ENCODE peak calls at places on chromosomes 11 and 22, in four cellular contexts. T is astrocyte of the spinal cord, B is GM13977, N is psoas muscle. L is an unnamed sample.

GRCh38 chr22:44362249-44363040 is 49.7 kb upstream of the SHISAL1 start:
- DNase-seq in B (no peak), T (no peak), N (peak), L (peak)

GRCh38 chr11:47373876-47374820 is 4.2 kb downstream of the SPI1 start:
- DNase-seq in B (peak), N (peak), T (peak), L (peak)

GRCh38 chr22:42915980-42916765 is 59.1 kb upstream of the ARFGAP3 start:
- DNase-seq in N (no peak), B (no peak), T (no peak), L (no peak)

GRCh38 chr22:46830001-46830715 is 67.7 kb downstream of the TBC1D22A start:
- DNase-seq in T (peak), B (no peak), N (peak), L (peak)

GRCh38 chr11:32838505-32839274 is 9.0 kb downstream of the PRRG4 start:
- DNase-seq in T (no peak), B (no peak), N (no peak), L (no peak)

GRCh38 chr11:71991494-71991893 is 7.2 kb upstream of the IL18BP start:
- DNase-seq in N (no peak), T (no peak), B (no peak), L (no peak)

GRCh38 chr11:95764267-95764898 is 25.2 kb downstream of the FAM76B start:
- DNase-seq in N (no peak), T (peak), B (peak), L (no peak)

GRCh38 chr22:33706100-33706499 is 214.2 kb downstream of the LARGE1 start:
- DNase-seq in B (no peak), N (no peak), T (no peak), L (no peak)

GRCh38 chr22:30296851-30297250 is 7.5 kb upstream of the CASTOR1 start:
- DNase-seq in N (peak), T (no peak), B (no peak), L (no peak)

GRCh38 chr11:101863361-101863760 is 51.4 kb upstream of the CEP126 start:
- DNase-seq in T (peak), N (no peak), B (no peak), L (no peak)

GRCh38 chr11:133228406-133229330 is 303.6 kb downstream of the OPCML start:
- DNase-seq in T (no peak), B (no peak), N (no peak), L (no peak)

GRCh38 chr11:91904792-91905785 is 319.5 kb upstream of the FAT3 start:
- DNase-seq in B (no peak), N (no peak), T (no peak), L (no peak)

GRCh38 chr11:74008373-74009229 is at the start of gene UCP3:
- DNase-seq in N (peak), B (no peak), T (no peak), L (peak)

GRCh38 chr11:119531091-119531490 is 108.1 kb upstream of the THY1 start:
- DNase-seq in B (no peak), N (no peak), T (no peak), L (no peak)

GRCh38 chr11:30006876-30007275 is 10.0 kb downstream of the KCNA4 start:
- DNase-seq in B (no peak), N (no peak), T (no peak), L (no peak)

GRCh38 chr11:44484211-44484610 is 81.3 kb upstream of the CD82 start:
- DNase-seq in N (no peak), B (peak), T (no peak), L (no peak)

GRCh38 chr11:19730373-19730772 is 17.7 kb downstream of the NAV2 start:
- DNase-seq in N (peak), B (no peak), T (no peak), L (peak)

GRCh38 chr22:33380789-33381530 is 322.8 kb upstream of the SYN3 start:
- DNase-seq in B (no peak), T (peak), N (no peak), L (no peak)

GRCh38 chr11:944711-945470 is 19.2 kb downstream of the AP2A2 start:
- DNase-seq in N (no peak), B (no peak), T (peak), L (no peak)

GRCh38 chr11:102926517-102926916 is 29.0 kb downstream of the MMP13 start:
- DNase-seq in B (no peak), T (no peak), N (no peak), L (no peak)

GRCh38 chr11:66221726-66222236 is 46.7 kb upstream of the RAB1B start:
- DNase-seq in B (peak), T (no peak), N (peak), L (peak)

GRCh38 chr11:13126430-13126829 is 117.3 kb downstream of the RASSF10 start:
- DNase-seq in B (no peak), N (no peak), T (peak), L (no peak)

GRCh38 chr11:118544010-118544646 is 13.1 kb downstream of the TMEM25 start:
- DNase-seq in N (no peak), B (no peak), T (no peak), L (peak)

GRCh38 chr22:20881231-20881630 is 22.4 kb downstream of the SNAP29 start:
- DNase-seq in N (no peak), B (no peak), T (no peak), L (no peak)

GRCh38 chr11:117934526-117935307 is 5.5 kb upstream of the TMPRSS13 start:
- DNase-seq in T (no peak), N (no peak), B (no peak), L (peak)

GRCh38 chr22:21816472-21816786 is 51.0 kb downstream of the MAPK1 start:
- DNase-seq in N (no peak), B (no peak), T (no peak), L (no peak)

GRCh38 chr11:72573380-72573949 is 100.8 kb downstream of the PDE2A start:
- DNase-seq in T (peak), B (peak), N (no peak), L (peak)

GRCh38 chr11:1073261-1073724 is 1.4 kb upstream of the MUC2 start:
- DNase-seq in T (no peak), N (peak), B (no peak), L (no peak)

GRCh38 chr11:110565344-110565684 is 135.6 kb downstream of the FDX1 start:
- DNase-seq in T (peak), N (no peak), B (no peak), L (no peak)

GRCh38 chr11:128324051-128324481 is 263.3 kb downstream of the ETS1 start:
- DNase-seq in N (no peak), T (no peak), B (no peak), L (no peak)

GRCh38 chr22:47654922-47655451 is 892.5 kb downstream of the TBC1D22A start:
- DNase-seq in B (no peak), T (no peak), N (no peak), L (no peak)

GRCh38 chr11:8531312-8531711 is 62.7 kb downstream of the STK33 start:
- DNase-seq in T (no peak), N (no peak), B (no peak), L (no peak)

GRCh38 chr11:61891331-61892084 is at the start of gene FADS3:
- DNase-seq in T (peak), N (peak), B (peak), L (peak)

GRCh38 chr11:125941606-125942275 is 4.1 kb upstream of the VSIG10L2 start:
- DNase-seq in T (peak), B (peak), N (peak), L (peak)

GRCh38 chr11:112564228-112564955 is 303.7 kb upstream of the PLET1 start:
- DNase-seq in T (peak), B (no peak), N (no peak), L (no peak)

GRCh38 chr11:93278976-93279375 is 51.6 kb upstream of the DEUP1 start:
- DNase-seq in B (no peak), N (no peak), T (no peak), L (no peak)

GRCh38 chr22:38413085-38414008 is 41.7 kb downstream of the KCNJ4 start:
- DNase-seq in B (no peak), T (no peak), N (peak), L (peak)
- TF ChIP-seq CTCF in B (no peak), T (no peak), N (no peak), L (no peak)

DNA sequence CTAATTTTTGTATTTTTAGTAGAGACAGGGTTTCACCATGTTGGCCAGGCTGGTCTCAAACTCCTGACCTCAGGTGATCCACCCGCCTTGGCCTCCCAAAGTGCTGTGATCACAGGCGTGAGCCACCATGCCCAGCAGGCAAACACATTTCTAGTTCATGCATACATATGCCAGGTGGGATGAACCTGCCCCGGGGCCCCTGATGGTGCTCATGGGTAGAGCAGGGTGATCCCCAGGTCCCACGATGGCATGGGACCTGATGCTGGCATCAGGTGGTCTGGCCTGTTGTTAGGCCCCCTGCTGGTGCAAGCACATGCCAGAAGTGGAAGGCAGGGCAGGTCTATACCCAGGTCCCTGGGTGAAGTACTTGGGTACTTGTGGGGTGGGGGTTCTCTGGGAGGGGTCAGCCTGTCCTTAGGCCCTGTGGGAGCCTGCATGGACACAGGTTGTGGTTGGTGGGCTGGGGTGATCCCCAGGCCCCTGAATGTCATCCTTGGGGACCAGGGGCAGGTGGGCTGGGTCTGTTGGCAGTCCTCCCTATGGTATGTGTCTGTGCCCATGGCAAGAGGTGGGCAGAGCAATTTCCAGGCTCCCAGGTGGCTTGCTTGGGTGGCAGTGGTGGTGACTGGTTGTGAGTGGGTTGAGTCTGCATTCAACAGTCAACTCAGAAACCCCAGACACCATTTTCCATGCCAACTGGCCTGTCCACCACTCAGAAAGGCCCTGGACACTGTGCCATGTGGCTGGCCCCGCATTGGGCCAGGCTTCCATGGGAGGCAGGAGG is 9.6 kb upstream of the RGL4 start:
- DNase-seq in N (no peak), T (no peak), B (no peak), L (no peak)
- TF ChIP-seq CTCF in N (no peak), T (no peak), B (no peak), L (no peak)

GRCh38 chr22:35335936-35336781 is 36.5 kb downstream of the TOM1 start:
- DNase-seq in B (no peak), N (no peak), T (no peak), L (no peak)

GRCh38 chr22:35334010-35334409 is 34.3 kb downstream of the TOM1 start:
- DNase-seq in N (no peak), B (no peak), T (no peak), L (no peak)

GRCh38 chr22:35341090-35341874 is 39.6 kb upstream of the HMOX1 start:
- DNase-seq in B (no peak), N (no peak), T (no peak), L (no peak)

GRCh38 chr22:35335468-35335867 is 35.8 kb downstream of the TOM1 start:
- DNase-seq in N (no peak), T (no peak), B (no peak), L (no peak)

GRCh38 chr22:35337932-35338331 is 38.2 kb downstream of the TOM1 start:
- DNase-seq in N (no peak), T (no peak), B (no peak), L (no peak)
- TF ChIP-seq CTCF in N (no peak), T (no peak), B (peak), L (no peak)

GRCh38 chr11:26027887-26028286 is 304.0 kb upstream of the ANO3 start:
- DNase-seq in T (no peak), N (no peak), B (no peak), L (no peak)
- TF ChIP-seq CTCF in T (no peak), N (no peak), B (no peak), L (no peak)